ENCODE peak calls at places on chromosome 14, in ten cellular contexts. Y, A, D, O, C, V, H, R, I and K are unnamed samples.

GRCh38 chr14:81849714-81850113 is 316.1 kb upstream of the SEL1L start:
- DNase-seq in V (no peak), C (no peak), I (no peak), Y (no peak), H (no peak), A (no peak), R (no peak), D (no peak), O (no peak), K (no peak)

GRCh38 chr14:36659010-36659821 is 2.4 kb upstream of the PAX9 start:
- DNase-seq in H (no peak), V (no peak), Y (no peak), R (no peak), A (no peak), O (no peak), C (no peak), D (no peak), I (no peak), K (peak)

GRCh38 chr14:31207287-31207745 is 277 bp downstream of the HECTD1 start:
- DNase-seq in I (no peak), D (no peak), A (no peak), Y (peak), O (no peak), R (no peak), C (no peak), H (no peak), V (no peak), K (no peak)

GRCh38 chr14:73463411-73463810 is 5.1 kb upstream of the NUMB start:
- DNase-seq in V (peak), O (peak), C (no peak), R (peak), H (peak), D (no peak), A (peak), Y (no peak), I (no peak), K (no peak)

GRCh38 chr14:100393362-100393761 is 70.2 kb downstream of the SLC25A47 start:
- DNase-seq in A (no peak), H (no peak), I (no peak), C (no peak), Y (no peak), O (no peak), D (no peak), V (no peak), R (no peak), K (no peak)

GRCh38 chr14:74977901-74978385 is 22.5 kb upstream of the PGF start:
- DNase-seq in O (no peak), H (no peak), C (no peak), R (no peak), D (no peak), A (no peak), V (no peak), Y (no peak), I (no peak), K (no peak)

GRCh38 chr14:31435276-31435675 is 14.9 kb upstream of the HEATR5A start:
- DNase-seq in R (no peak), Y (no peak), O (peak), A (peak), C (no peak), D (peak), V (peak), H (no peak), I (no peak), K (no peak)

GRCh38 chr14:47917344-47917954 is 242.0 kb upstream of the MDGA2 start:
- DNase-seq in A (peak), C (peak), I (no peak), H (no peak), O (peak), D (peak), V (peak), Y (no peak), R (peak), K (no peak)

GRCh38 chr14:102221026-102221425 is 81.3 kb downstream of the WDR20 start:
- DNase-seq in H (no peak), R (no peak), O (no peak), D (no peak), A (peak), V (peak), C (no peak), Y (no peak), I (no peak), K (no peak)

GRCh38 chr14:95156153-95156764 is 1.1 kb downstream of the DICER1 start:
- DNase-seq in I (no peak), A (peak), O (peak), H (no peak), Y (no peak), D (no peak), C (no peak), V (peak), R (peak), K (no peak)

GRCh38 chr14:94129758-94130414 is 482 bp upstream of the IFI27L2 start:
- DNase-seq in R (peak), O (peak), V (peak), Y (no peak), I (no peak), A (peak), C (peak), H (no peak), D (no peak), K (no peak)

GRCh38 chr14:75934998-75935628 is 46.7 kb downstream of the TGFB3 start:
- DNase-seq in D (no peak), O (no peak), R (no peak), H (no peak), A (no peak), I (no peak), C (no peak), V (no peak), Y (no peak), K (no peak)

GRCh38 chr14:94671870-94672444 is 59.8 kb downstream of the SERPINA3 start:
- DNase-seq in D (no peak), Y (no peak), H (no peak), I (no peak), V (no peak), O (peak), A (no peak), C (no peak), R (no peak), K (no peak)

GRCh38 chr14:101960225-101960624 is 4.1 kb upstream of the DYNC1H1 start:
- DNase-seq in A (no peak), H (no peak), D (no peak), V (peak), I (no peak), Y (no peak), C (no peak), R (no peak), O (peak), K (no peak)

GRCh38 chr14:103519837-103520212 is 2.8 kb downstream of the CKB start:
- DNase-seq in Y (no peak), R (no peak), C (peak), V (no peak), A (no peak), D (no peak), I (no peak), O (no peak), H (no peak), K (no peak)

GRCh38 chr14:76968621-76969063 is 59.9 kb downstream of the IRF2BPL start:
- DNase-seq in D (peak), C (no peak), R (no peak), I (no peak), O (no peak), Y (no peak), H (no peak), A (no peak), V (no peak), K (no peak)
- TF ChIP-seq CTCF in D (peak), C (no peak), R (no peak), I (no peak), O (no peak), Y (no peak), H (no peak), A (no peak), V (no peak), K (no peak)

GRCh38 chr14:105862581-105863239 is 336.3 kb downstream of the TMEM121 start:
- DNase-seq in D (no peak), H (peak), O (no peak), A (no peak), Y (no peak), R (peak), C (no peak), V (no peak), I (no peak), K (no peak)

GRCh38 chr14:105859717-105860614 is 333.6 kb downstream of the TMEM121 start:
- DNase-seq in I (no peak), H (peak), D (no peak), C (no peak), R (peak), V (no peak), A (no peak), O (no peak), Y (peak), K (no peak)

GRCh38 chr14:105858676-105859025 is 332.3 kb downstream of the TMEM121 start:
- DNase-seq in V (no peak), R (peak), O (no peak), C (no peak), I (no peak), Y (no peak), A (no peak), D (no peak), H (peak), K (no peak)

GRCh38 chr14:105861985-105862465 is 335.6 kb downstream of the TMEM121 start:
- DNase-seq in H (peak), A (no peak), C (no peak), V (no peak), Y (peak), R (peak), I (no peak), D (no peak), O (no peak), K (peak)

GRCh38 chr14:105860615-105861580 is 334.5 kb downstream of the TMEM121 start:
- DNase-seq in I (no peak), O (no peak), R (peak), H (peak), A (no peak), C (no peak), D (no peak), Y (no peak), V (no peak), K (no peak)
- TF ChIP-seq CTCF in I (no peak), O (no peak), R (no peak), H (no peak), A (no peak), C (no peak), D (no peak), Y (no peak), V (no peak), K (no peak)

DNA sequence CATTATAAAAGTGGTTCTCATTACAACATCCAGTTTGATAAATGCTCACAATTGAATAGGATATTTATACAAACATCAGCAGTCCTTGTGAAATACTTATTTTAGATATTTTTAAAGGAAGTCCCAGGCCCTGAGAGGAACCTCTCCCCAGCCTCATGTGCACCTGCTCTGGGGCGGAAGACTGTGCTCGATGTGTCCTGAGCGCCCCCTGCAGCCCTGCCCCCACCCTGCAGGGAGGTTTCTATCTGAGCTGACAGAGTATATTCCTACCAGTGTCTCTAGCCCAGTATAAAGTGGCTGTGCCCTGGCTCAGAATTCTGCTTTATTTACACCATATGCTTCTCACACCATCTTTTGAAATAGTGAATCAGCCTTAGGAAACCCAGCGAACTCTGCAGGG is 1349.1 kb downstream of the TMEM121 start:
- DNase-seq in A (no peak), C (no peak), D (no peak), V (no peak), O (no peak), H (peak), R (peak), I (no peak), Y (peak), K (peak)
- TF ChIP-seq CTCF in A (no peak), C (no peak), D (no peak), V (no peak), O (peak), H (peak), R (peak), I (no peak), Y (no peak), K (peak)

DNA sequence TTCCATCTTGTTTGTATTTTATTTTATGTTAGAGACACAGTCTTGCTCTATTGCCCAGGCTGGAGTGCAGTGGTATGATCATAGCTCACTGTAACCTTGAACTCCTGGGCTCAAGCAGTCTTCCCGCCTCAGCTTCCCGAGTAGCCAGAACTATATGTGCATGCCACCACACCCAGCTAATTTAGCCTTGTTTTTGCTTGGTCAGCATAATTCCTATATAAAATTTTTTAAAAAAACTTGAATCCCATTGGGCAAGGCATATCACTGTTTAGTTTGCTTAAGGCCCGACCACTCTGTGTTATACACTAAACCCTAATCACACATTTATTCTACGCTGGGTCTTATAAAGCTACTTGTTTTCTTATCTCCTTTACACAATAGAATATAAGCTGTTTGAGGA is 266.4 kb downstream of the AKAP6 start:
- DNase-seq in A (no peak), R (no peak), D (no peak), C (no peak), O (no peak), H (no peak), Y (no peak), V (no peak), I (no peak), K (no peak)
- TF ChIP-seq CTCF in A (no peak), R (no peak), D (no peak), C (no peak), O (no peak), H (no peak), Y (no peak), V (no peak), I (no peak), K (no peak)

GRCh38 chr14:23351681-23352505 is 794 bp downstream of the SLC22A17 start:
- DNase-seq in Y (no peak), C (peak), I (no peak), D (no peak), A (no peak), H (no peak), V (peak), R (no peak), O (no peak), K (no peak)
- TF ChIP-seq CTCF in Y (no peak), C (peak), I (no peak), D (no peak), A (peak), H (no peak), V (no peak), R (no peak), O (no peak), K (no peak)

DNA sequence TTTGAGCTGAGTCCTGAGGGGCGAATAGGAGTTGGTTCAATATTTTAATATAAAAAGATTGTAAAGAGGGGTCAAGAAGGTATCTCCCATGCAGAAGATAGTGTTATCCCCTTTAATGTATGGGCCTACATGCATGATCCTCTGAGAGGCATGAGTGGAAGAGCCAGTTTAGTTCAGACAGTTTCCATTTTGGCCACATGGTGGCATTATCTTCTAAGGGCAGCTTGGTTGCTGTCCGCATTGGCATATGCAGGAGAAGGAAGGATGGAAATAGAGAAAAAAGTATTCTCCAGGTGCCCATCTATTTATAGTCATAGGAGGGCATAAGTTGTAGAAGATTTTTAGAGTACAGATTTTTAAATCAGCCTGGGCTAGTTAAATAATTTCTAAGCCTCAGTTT is 5.4 kb downstream of the SAMD4A start:
- DNase-seq in R (peak), Y (no peak), V (peak), I (no peak), A (no peak), C (no peak), D (no peak), O (no peak), H (no peak), K (no peak)
- TF ChIP-seq CTCF in R (peak), Y (no peak), V (peak), I (no peak), A (peak), C (peak), D (peak), O (peak), H (peak), K (peak)

GRCh38 chr14:21395450-21395849 is 11.6 kb upstream of the SUPT16H start:
- DNase-seq in V (no peak), A (no peak), I (no peak), C (no peak), R (no peak), D (no peak), H (no peak), O (no peak), Y (no peak), K (no peak)
- TF ChIP-seq CTCF in V (no peak), A (peak), I (no peak), C (no peak), R (no peak), D (no peak), H (no peak), O (no peak), Y (no peak), K (no peak)